ENCODE peak calls at places on chromosomes 3 and 15, in four cellular contexts. D is HepG2, C is K562, H is GM12878. R is an unnamed sample.

GRCh38 chr3:176193032-176193698 is 1004.1 kb downstream of the TBL1XR1 start:
- DNase-seq in H (no peak), C (no peak), D (no peak), R (no peak)

GRCh38 chr15:63094495-63094931 is 27.1 kb upstream of the LACTB start:
- DNase-seq in H (no peak), C (no peak), D (peak; percentile 49), R (peak; percentile 56)

GRCh38 chr3:53772562-53773329 is 73.5 kb downstream of the CHDH start:
- DNase-seq in H (no peak), D (no peak), C (no peak), R (no peak)

GRCh38 chr3:13292371-13292770 is 127.8 kb downstream of the NUP210 start:
- DNase-seq in D (no peak), H (no peak), C (no peak), R (no peak)

GRCh38 chr15:59657635-59658125 is 365 bp upstream of the GTF2A2 start:
- DNase-seq in H (no peak), D (no peak), C (no peak), R (no peak)

GRCh38 chr15:91407237-91407889 is 307.3 kb downstream of the SV2B start:
- DNase-seq in H (no peak), C (no peak), D (no peak), R (peak; percentile 35)

GRCh38 chr15:89401636-89402252 is 67.1 kb upstream of the POLG start:
- DNase-seq in H (no peak), D (no peak), C (no peak), R (peak; percentile 53)

GRCh38 chr15:85496551-85497545 is 116.4 kb downstream of the AKAP13 start:
- DNase-seq in D (peak; percentile 16), H (no peak), C (no peak), R (no peak)

GRCh38 chr3:33115024-33115768 is 1.4 kb downstream of the CRTAP start:
- DNase-seq in C (peak; percentile 61), H (no peak), D (no peak), R (peak; percentile 71)

GRCh38 chr3:170699158-170700053 is 113.5 kb upstream of the SLC7A14 start:
- DNase-seq in C (no peak), D (no peak), H (no peak), R (no peak)

GRCh38 chr3:178095522-178095921 is 440.7 kb upstream of the KCNMB2 start:
- DNase-seq in C (no peak), H (no peak), D (no peak), R (no peak)

GRCh38 chr3:13463618-13464400 is 16.3 kb upstream of the HDAC11 start:
- DNase-seq in D (no peak), H (no peak), C (no peak), R (no peak)

GRCh38 chr3:62607287-62608029 is 234.1 kb upstream of the FEZF2 start:
- DNase-seq in H (no peak), D (no peak), C (no peak), R (no peak)

GRCh38 chr3:115165701-115166100 is 18.6 kb upstream of the ZBTB20 start:
- DNase-seq in D (no peak), H (no peak), C (no peak), R (no peak)

GRCh38 chr15:69044899-69045298 is 30.4 kb downstream of the NOX5 start:
- DNase-seq in D (no peak), H (no peak), C (no peak), R (peak; percentile 50)

GRCh38 chr3:112629425-112629824 is 11.5 kb downstream of the CCDC80 start:
- DNase-seq in H (no peak), C (no peak), D (no peak), R (peak; percentile 62)

GRCh38 chr15:42919794-42920280 is 741 bp downstream of the TTBK2 start:
- DNase-seq in H (no peak), D (peak; percentile 29), C (peak; percentile 22), R (no peak)

GRCh38 chr3:170007031-170007663 is 30.6 kb upstream of the GPR160 start:
- DNase-seq in C (no peak), H (peak; percentile 37), D (peak; percentile 51), R (no peak)

GRCh38 chr3:185552358-185552877 is at the start of gene LIPH:
- DNase-seq in H (peak; percentile 61), D (no peak), C (peak; percentile 44), R (peak; percentile 48)

GRCh38 chr3:69121950-69122349 is 445 bp downstream of the LMOD3 start:
- DNase-seq in H (no peak), D (no peak), C (no peak), R (no peak)

DNA sequence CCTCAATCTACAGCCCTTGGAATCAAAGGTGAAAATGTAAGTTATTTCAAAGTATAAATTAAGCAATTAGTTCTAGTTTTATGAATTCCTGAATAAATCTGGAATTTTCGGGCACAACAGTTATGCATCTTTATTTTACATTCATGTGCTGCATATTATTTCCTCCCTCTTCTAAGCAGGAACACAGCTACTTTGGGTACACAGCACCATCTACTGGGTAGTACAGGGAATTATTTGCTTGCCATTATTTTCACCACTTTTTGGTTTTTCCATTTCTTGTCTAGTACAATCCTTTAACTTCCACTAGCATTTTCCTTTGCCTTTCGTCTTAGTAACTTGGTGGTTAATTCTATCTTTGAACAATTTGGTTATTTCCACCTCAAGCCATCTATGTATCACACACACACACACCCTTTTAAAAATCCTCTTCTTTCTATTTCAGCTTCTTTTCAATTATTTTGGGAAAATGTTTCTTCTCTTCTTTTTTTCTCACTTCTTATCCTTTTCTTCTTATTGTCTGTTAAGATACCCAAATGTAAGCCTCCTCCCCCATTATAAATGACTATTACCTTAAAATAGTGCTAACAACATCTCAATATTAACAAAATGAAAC is 451.0 kb downstream of the MFSD1 start:
- DNase-seq in H (peak; percentile 11), D (peak; percentile 10), C (peak; percentile 46), R (peak; percentile 68)
- TF ChIP-seq MYC in H (no peak), D (no peak), C (no peak), R (no peak)

GRCh38 chr3:123606527-123606926 is 21.7 kb upstream of the HACD2 start:
- DNase-seq in C (no peak), D (peak; percentile 28), H (no peak), R (no peak)
- H3K4me2 ChIP-seq in C (no peak overlapping the region), D (peak overlapping the region; percentile 87), H (peak overlapping the region; percentile 27), R (peak overlapping the region; percentile 82)

DNA sequence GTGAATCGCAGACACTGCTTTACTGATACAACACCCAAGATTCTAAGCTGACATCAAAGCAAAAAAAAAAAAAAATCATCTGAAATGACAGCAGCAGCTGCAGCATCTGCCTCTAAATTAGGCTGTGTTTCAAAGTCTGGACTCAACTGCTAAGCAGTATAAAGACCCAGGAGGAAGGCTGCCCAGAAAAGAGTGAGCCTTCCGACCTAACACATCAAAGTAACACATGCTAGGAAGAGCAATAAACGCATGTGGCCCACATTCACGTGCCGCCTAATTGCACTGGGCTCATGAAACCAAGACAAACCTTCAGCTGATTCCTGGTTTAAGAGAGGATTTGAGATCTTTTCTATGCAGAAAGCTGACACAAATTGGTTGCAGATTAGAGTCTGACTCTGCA is 317.1 kb downstream of the ZIC4 start:
- DNase-seq in D (no peak), C (no peak), H (no peak), R (no peak)
- TF ChIP-seq ESRRA in D (no peak), C (no peak), H (no peak), R (no peak)

DNA sequence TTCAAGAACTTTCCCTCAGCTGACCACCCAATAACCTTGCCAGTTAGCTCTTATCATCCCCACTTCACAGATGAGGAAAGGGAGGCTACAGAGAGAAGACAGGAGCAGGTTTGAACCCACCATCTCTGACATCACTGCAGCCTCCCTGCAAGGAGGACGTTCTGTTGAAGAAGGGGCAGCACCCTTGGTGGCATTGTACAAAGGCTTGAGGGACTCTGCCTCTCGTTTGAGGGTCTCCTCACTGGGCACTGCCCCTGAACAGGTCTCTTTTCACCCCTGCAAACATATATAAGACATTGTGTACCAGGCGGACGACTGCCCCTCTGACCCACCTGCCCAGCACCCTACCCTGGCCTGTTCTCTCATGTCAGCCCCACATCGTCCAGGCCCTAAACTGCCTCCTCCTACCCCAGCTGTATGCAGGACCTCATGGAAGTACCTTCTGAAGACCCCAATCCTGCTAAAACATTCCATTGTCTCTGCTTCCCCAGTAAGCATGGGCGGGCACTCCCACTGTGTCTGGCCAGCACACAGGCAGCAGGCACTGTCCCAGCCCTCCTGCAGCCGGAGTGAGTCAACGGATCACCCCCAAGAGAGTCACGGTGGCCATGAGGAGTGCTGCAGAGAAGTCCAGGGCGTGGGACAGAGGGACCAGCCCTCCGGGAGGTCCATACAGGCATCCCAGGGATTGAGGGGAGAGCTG is 36.3 kb upstream of the SLCO2A1 start:
- DNase-seq in H (no peak), C (no peak), D (no peak), R (no peak)
- TF ChIP-seq MYC in H (no peak), C (no peak), D (no peak), R (no peak)